ENCODE peak calls at places on chromosomes 7 and 10, in five cellular contexts. M is renal cortical epithelial cell, J is GM04504, I is cardiac fibroblast, R is AG04450. E is an unnamed sample.

GRCh38 chr7:3272691-3273141 is 28.3 kb upstream of the SDK1 start:
- DNase-seq in M (peak), J (no peak), I (peak), R (peak), E (peak)

GRCh38 chr7:157548691-157549265 is 212.0 kb downstream of the DNAJB6 start:
- DNase-seq in M (no peak), J (no peak), I (no peak), R (no peak), E (no peak)

GRCh38 chr10:8365935-8366911 is 311.7 kb downstream of the GATA3 start:
- DNase-seq in M (peak), J (no peak), I (peak), R (no peak), E (no peak)

GRCh38 chr10:121088524-121088923 is 237.4 kb downstream of the WDR11 start:
- DNase-seq in M (peak), J (no peak), I (no peak), R (no peak), E (peak)

GRCh38 chr7:133575726-133576125 is 322.8 kb downstream of the EXOC4 start:
- DNase-seq in M (no peak), J (peak), I (no peak), R (no peak), E (peak)

GRCh38 chr7:106262268-106262881 is 22.4 kb downstream of the NAMPT start:
- DNase-seq in M (no peak), J (no peak), I (no peak), R (no peak), E (no peak)

GRCh38 chr7:29086545-29086944 is 59.8 kb downstream of the CPVL start:
- DNase-seq in M (no peak), J (no peak), I (no peak), R (no peak), E (no peak)

GRCh38 chr7:47568569-47568968 is 13.3 kb downstream of the TNS3 start:
- DNase-seq in M (no peak), J (no peak), I (no peak), R (no peak), E (peak)

GRCh38 chr10:78255796-78256638 is 222.4 kb downstream of the RPS24 start:
- DNase-seq in M (peak), J (peak), I (peak), R (peak), E (no peak)

GRCh38 chr7:94183289-94183749 is 179.2 kb upstream of the BET1 start:
- DNase-seq in M (peak), J (peak), I (peak), R (peak), E (no peak)

GRCh38 chr10:110680473-110681020 is 36.4 kb downstream of the RBM20 start:
- DNase-seq in M (no peak), J (no peak), I (no peak), R (no peak), E (no peak)

E was measured in pons.